ENCODE peak calls at places on chromosomes 16 and 17, in four cellular contexts. S is HL-60, K is GM04503, I is T-helper 2 cell. H is an unnamed sample.

GRCh38 chr17:29163563-29163962 is 16.6 kb downstream of the MYO18A start:
- DNase-seq in S (no peak), K (no peak), I (no peak), H (no peak)

GRCh38 chr17:12537436-12537835 is 128.3 kb upstream of the MYOCD start:
- DNase-seq in S (no peak), K (no peak), I (no peak), H (no peak)

GRCh38 chr17:50868594-50868993 is 2.4 kb upstream of the TOB1 start:
- DNase-seq in S (no peak), K (no peak), I (no peak), H (no peak)

GRCh38 chr16:84278968-84279367 is 15.7 kb upstream of the WFDC1 start:
- DNase-seq in S (no peak), K (no peak), I (no peak), H (no peak)

GRCh38 chr16:85347213-85347591 is 234.9 kb upstream of the CIBAR2 start:
- DNase-seq in S (peak; percentile 25), K (no peak), I (no peak), H (no peak)

GRCh38 chr17:40433551-40434384 is 9.5 kb upstream of the IGFBP4 start:
- DNase-seq in S (peak; percentile 22), K (no peak), I (no peak), H (no peak)

GRCh38 chr17:32756696-32757095 is 120.2 kb downstream of the MYO1D start:
- DNase-seq in S (no peak), K (no peak), I (no peak), H (no peak)

GRCh38 chr16:83898463-83899271 is at the start of gene MLYCD:
- DNase-seq in S (peak; percentile 62), K (no peak), I (peak; percentile 50), H (no peak)

GRCh38 chr16:54936979-54937672 is 6.5 kb downstream of the IRX5 start:
- DNase-seq in S (peak; percentile 53), K (peak; percentile 42), I (no peak), H (no peak)

GRCh38 chr17:40310882-40311391 is 2.0 kb downstream of the RARA start:
- DNase-seq in S (no peak), K (no peak), I (no peak), H (no peak)

GRCh38 chr16:69514366-69514765 is 51.4 kb upstream of the NFAT5 start:
- DNase-seq in S (no peak), K (no peak), I (no peak), H (no peak)

GRCh38 chr17:41907185-41907556 is 11.6 kb downstream of the ACLY start:
- DNase-seq in S (no peak), K (no peak), I (no peak), H (peak; percentile 52)

GRCh38 chr16:72111653-72112451 is 18.2 kb downstream of the DHX38 start:
- DNase-seq in S (no peak), K (no peak), I (no peak), H (no peak)

GRCh38 chr16:20799599-20799998 is 6.7 kb downstream of the ERI2 start:
- DNase-seq in S (no peak), K (no peak), I (no peak), H (no peak)

GRCh38 chr17:42720996-42721583 is 23.8 kb downstream of the EZH1 start:
- DNase-seq in S (peak; percentile 52), K (no peak), I (no peak), H (peak; percentile 32)

GRCh38 chr17:46876926-46877325 is 25.5 kb downstream of the WNT9B start:
- DNase-seq in S (no peak), K (no peak), I (no peak), H (no peak)

GRCh38 chr17:78674595-78675315 is 97.6 kb upstream of the DNAH17 start:
- DNase-seq in S (no peak), K (no peak), I (no peak), H (no peak)

GRCh38 chr17:65170839-65171238 is 33.7 kb downstream of the RGS9 start:
- DNase-seq in S (no peak), K (no peak), I (no peak), H (no peak)

GRCh38 chr17:2122641-2123302 is 67.9 kb downstream of the HIC1 start:
- DNase-seq in S (peak; percentile 71), K (no peak), I (no peak), H (peak; percentile 68)

H was measured in AG09319.